ENCODE peak calls at places on chromosomes 4 and X, in nine cellular contexts. R is stimulated activated CD4-positive, alpha-beta T cell treated with anti-CD3 and anti-CD28 coated beads, TNF-alpha, amount 100 ng/mL, for 24 hours; C is occipital lobe; O is cardiac fibroblast; N is WTC11; J is H1; A is ovary; Y is A172; V is GM12865. E is an unnamed sample.

GRCh38 chrX:41823402-41823801 is 99.4 kb downstream of the GPR82 start:
- DNase-seq in A (no peak), J (no peak), R (no peak), O (peak), C (no peak), N (no peak), Y (no peak), V (no peak), E (no peak)

GRCh38 chr4:93839704-93840103 is 11.2 kb downstream of the ATOH1 start:
- DNase-seq in C (no peak), A (no peak), V (no peak), J (no peak), N (no peak), Y (no peak), R (no peak), O (no peak), E (no peak)

GRCh38 chr4:113300384-113301011 is 251.0 kb downstream of the ANK2 start:
- DNase-seq in V (no peak), J (no peak), Y (peak), N (no peak), C (no peak), A (no peak), O (peak), R (no peak), E (no peak)

GRCh38 chr4:188015025-188015778 is 19.6 kb downstream of the ZFP42 start:
- DNase-seq in O (peak), V (no peak), Y (peak), C (no peak), R (no peak), J (no peak), N (peak), A (no peak), E (peak)

GRCh38 chr4:132383571-132384199 is 765.4 kb upstream of the PCDH10 start:
- DNase-seq in A (no peak), Y (peak), O (no peak), J (no peak), C (no peak), N (no peak), R (no peak), V (no peak), E (no peak)

GRCh38 chrX:26783512-26784225 is 567.7 kb downstream of the MAGEB5 start:
- DNase-seq in J (peak), Y (peak), R (no peak), N (peak), A (no peak), V (peak), C (no peak), O (peak), E (peak)

GRCh38 chr4:103915224-103915869 is 195.6 kb upstream of the TACR3 start:
- DNase-seq in V (peak), C (no peak), A (no peak), N (no peak), J (no peak), R (no peak), O (peak), Y (peak), E (no peak)

GRCh38 chr4:24896977-24897376 is 15.9 kb downstream of the CCDC149 start:
- DNase-seq in A (no peak), R (no peak), V (no peak), J (no peak), N (no peak), O (no peak), C (peak), Y (no peak), E (no peak)

GRCh38 chr4:159048166-159048886 is 54.6 kb upstream of the RAPGEF2 start:
- DNase-seq in A (peak), C (peak), N (peak), O (peak), J (no peak), V (no peak), Y (peak), R (no peak), E (peak)

GRCh38 chr4:5186584-5187170 is 135.4 kb downstream of the STK32B start:
- DNase-seq in N (no peak), Y (no peak), O (no peak), R (no peak), V (no peak), A (no peak), C (no peak), J (no peak), E (no peak)

GRCh38 chr4:11399461-11399971 is 29.2 kb downstream of the HS3ST1 start:
- DNase-seq in J (no peak), Y (no peak), A (no peak), C (no peak), V (no peak), N (no peak), O (no peak), R (no peak), E (no peak)

GRCh38 chrX:12076046-12076445 is 62.2 kb upstream of the FRMPD4 start:
- DNase-seq in R (no peak), N (no peak), O (peak), A (no peak), J (no peak), Y (peak), C (no peak), V (no peak), E (no peak)

GRCh38 chr4:171582961-171583581 is 230.1 kb upstream of the GALNTL6 start:
- DNase-seq in C (no peak), R (no peak), V (no peak), A (no peak), N (no peak), J (no peak), Y (no peak), O (no peak), E (no peak)

GRCh38 chr4:76203541-76203940 is 10.1 kb downstream of the SCARB2 start:
- DNase-seq in N (no peak), A (no peak), C (no peak), O (no peak), R (no peak), J (no peak), V (peak), Y (no peak), E (no peak)

GRCh38 chr4:183200453-183200852 is 101.4 kb downstream of the WWC2 start:
- DNase-seq in O (peak), V (no peak), J (no peak), N (no peak), A (peak), R (no peak), C (peak), Y (peak), E (no peak)

GRCh38 chrX:48911407-48912182 is at the start of gene SLC35A2:
- DNase-seq in C (peak), O (peak), Y (peak), A (peak), N (peak), R (peak), V (peak), J (peak), E (peak)

E was measured in ELF-1.